ENCODE peak calls at places on chromosome 20, in four cellular contexts. Y is AG04450; A is natural killer cell; O is CD4-positive, alpha-beta T cell. N is an unnamed sample.

GRCh38 chr20:64220420-64220819 is 35.1 kb upstream of the PCMTD2 start:
- DNase-seq in O (no peak), A (no peak), Y (no peak), N (no peak)

GRCh38 chr20:16362642-16363041 is 210.6 kb downstream of the KIF16B start:
- DNase-seq in A (no peak), Y (no peak), O (no peak), N (no peak)

GRCh38 chr20:35954907-35955251 is 577 bp upstream of the SCAND1 start:
- DNase-seq in A (no peak), O (peak), Y (no peak), N (peak)

GRCh38 chr20:46311039-46311650 is 2.8 kb upstream of the CDH22 start:
- DNase-seq in Y (no peak), A (no peak), O (no peak), N (no peak)

GRCh38 chr20:63317601-63318291 is 24.8 kb downstream of the COL20A1 start:
- DNase-seq in A (no peak), Y (no peak), O (no peak), N (no peak)

GRCh38 chr20:62850333-62850974 is 11.2 kb downstream of the TCFL5 start:
- DNase-seq in A (no peak), O (no peak), Y (no peak), N (no peak)

GRCh38 chr20:63686492-63687321 is 9.7 kb upstream of the TNFRSF6B start:
- DNase-seq in Y (peak), O (no peak), A (no peak), N (no peak)

GRCh38 chr20:611047-611842 is 1.1 kb upstream of the TCF15 start:
- DNase-seq in O (no peak), Y (no peak), A (no peak), N (no peak)

GRCh38 chr20:44848254-44849015 is 37.1 kb upstream of the YWHAB start:
- DNase-seq in Y (no peak), A (no peak), O (no peak), N (no peak)

GRCh38 chr20:21291026-21291425 is 12.1 kb upstream of the XRN2 start:
- DNase-seq in A (no peak), O (no peak), Y (no peak), N (no peak)

GRCh38 chr20:41135187-41135887 is 2.0 kb upstream of the PLCG1 start:
- DNase-seq in Y (no peak), O (peak), A (peak), N (peak)

GRCh38 chr20:58623579-58624473 is 27.3 kb upstream of the STX16 start:
- DNase-seq in O (no peak), A (no peak), Y (peak), N (no peak)

GRCh38 chr20:38198238-38198861 is 33.3 kb upstream of the TGM2 start:
- DNase-seq in Y (no peak), A (no peak), O (no peak), N (no peak)

GRCh38 chr20:38272398-38272797 is 11.9 kb upstream of the KIAA1755 start:
- DNase-seq in Y (no peak), O (no peak), A (no peak), N (no peak)

GRCh38 chr20:56200456-56200855 is 48.1 kb upstream of the MC3R start:
- DNase-seq in O (no peak), Y (no peak), A (no peak), N (no peak)

GRCh38 chr20:62522748-62523396 is 47.1 kb upstream of the GATA5 start:
- DNase-seq in Y (no peak), O (no peak), A (no peak), N (no peak)

GRCh38 chr20:62540504-62540903 is 64.7 kb upstream of the GATA5 start:
- DNase-seq in A (no peak), Y (no peak), O (no peak), N (no peak)

GRCh38 chr20:13274311-13274965 is 53.4 kb downstream of the ISM1 start:
- DNase-seq in Y (no peak), A (no peak), O (no peak), N (no peak)

GRCh38 chr20:25668446-25668845 is 28.2 kb downstream of the ZNF337 start:
- DNase-seq in Y (no peak), A (no peak), O (no peak), N (no peak)

GRCh38 chr20:34268851-34269668 is 27.8 kb downstream of the ASIP start:
- DNase-seq in O (peak), A (peak), Y (no peak), N (no peak)

GRCh38 chr20:37801921-37802320 is 101.0 kb upstream of the VSTM2L start:
- DNase-seq in O (no peak), A (no peak), Y (no peak), N (no peak)

GRCh38 chr20:43543138-43543537 is 15.7 kb upstream of the SGK2 start:
- DNase-seq in O (no peak), A (no peak), Y (no peak), N (no peak)

GRCh38 chr20:52152416-52152815 is 39.2 kb downstream of the ZFP64 start:
- DNase-seq in Y (no peak), O (no peak), A (no peak), N (no peak)

GRCh38 chr20:9071976-9072726 is 3.3 kb downstream of the PLCB4 start:
- DNase-seq in Y (no peak), A (no peak), O (no peak), N (no peak)

GRCh38 chr20:11274137-11274536 is 600.3 kb upstream of the JAG1 start:
- DNase-seq in Y (peak), A (no peak), O (no peak), N (no peak)

GRCh38 chr20:19211661-19212523 is 550 bp upstream of the SLC24A3 start:
- DNase-seq in Y (no peak), O (no peak), A (no peak), N (no peak)

GRCh38 chr20:53040678-53041674 is 68.8 kb downstream of the TSHZ2 start:
- DNase-seq in A (no peak), O (no peak), Y (no peak), N (no peak)

N was measured in CD8-positive, alpha-beta memory T cell.